ENCODE peak calls at places on chromosome X, in eight cellular contexts. E, N, U, W, Z, J, F and D are unnamed samples.

GRCh38 chrX:131792356-131792749 is 230.7 kb upstream of the STK26 start:
- DNase-seq in E (peak; percentile 63), N (no peak), U (peak; percentile 92), W (peak; percentile 96), Z (peak; percentile 93), J (no peak), F (peak; percentile 94), D (peak; percentile 91)

GRCh38 chrX:23904096-23904495 is 3.6 kb downstream of the APOO start:
- DNase-seq in E (no peak), N (peak; percentile 42), U (no peak), W (no peak), Z (no peak), J (no peak), F (no peak), D (no peak)

GRCh38 chrX:115330498-115331138 is 41.1 kb downstream of the LUZP4 start:
- DNase-seq in E (peak; percentile 67), N (peak; percentile 65), U (no peak), W (peak; percentile 71), Z (no peak), J (peak; percentile 70), F (peak; percentile 24), D (no peak)

GRCh38 chrX:134933911-134934310 is 56.9 kb upstream of the SMIM10 start:
- DNase-seq in E (no peak), N (peak; percentile 8), U (no peak), W (no peak), Z (no peak), J (no peak), F (no peak), D (no peak)

GRCh38 chrX:83510466-83511181 is 2.5 kb downstream of the POU3F4 start:
- DNase-seq in E (peak; percentile 10), N (no peak), U (no peak), W (no peak), Z (no peak), J (peak; percentile 3), F (no peak), D (no peak)

GRCh38 chrX:17854069-17854468 is 7.0 kb downstream of the RAI2 start:
- DNase-seq in E (no peak), N (no peak), U (no peak), W (no peak), Z (no peak), J (no peak), F (no peak), D (no peak)

GRCh38 chrX:69231903-69232302 is 66.7 kb upstream of the PJA1 start:
- DNase-seq in E (no peak), N (no peak), U (no peak), W (no peak), Z (no peak), J (no peak), F (no peak), D (no peak)

GRCh38 chrX:134396174-134396573 is 63.8 kb upstream of the HPRT1 start:
- DNase-seq in E (peak; percentile 38), N (peak; percentile 16), U (no peak), W (no peak), Z (no peak), J (peak; percentile 12), F (no peak), D (no peak)

GRCh38 chrX:129798888-129799287 is 19.1 kb downstream of the SASH3 start:
- DNase-seq in E (no peak), N (no peak), U (no peak), W (no peak), Z (no peak), J (no peak), F (no peak), D (no peak)

GRCh38 chrX:97119474-97120109 is 235.9 kb downstream of the RPA4 start:
- DNase-seq in E (no peak), N (no peak), U (no peak), W (no peak), Z (no peak), J (no peak), F (no peak), D (no peak)

GRCh38 chrX:274904-275475 is 6.2 kb upstream of the PLCXD1 start:
- DNase-seq in E (no peak), N (no peak), U (no peak), W (no peak), Z (peak; percentile 59), J (peak; percentile 86), F (no peak), D (peak; percentile 78)

GRCh38 chrX:10574663-10575062 is 45.7 kb downstream of the MID1 start:
- DNase-seq in E (no peak), N (peak; percentile 71), U (no peak), W (no peak), Z (no peak), J (no peak), F (no peak), D (no peak)

GRCh38 chrX:40734956-40735317 is 405 bp downstream of the MED14 start:
- DNase-seq in E (no peak), N (peak; percentile 25), U (no peak), W (peak; percentile 67), Z (no peak), J (peak; percentile 18), F (no peak), D (no peak)

GRCh38 chrX:54812306-54812705 is 4.8 kb downstream of the MAGED2 start:
- DNase-seq in E (no peak), N (no peak), U (no peak), W (no peak), Z (no peak), J (no peak), F (no peak), D (no peak)
- H3K36me3 ChIP-seq in E (peaks cover 60% of the 10 kb centered on the region), N (peaks cover 47% of the 10 kb centered on the region), U (peaks cover 55% of the 10 kb centered on the region), W (peaks cover 62% of the 10 kb centered on the region), Z (peaks cover 65% of the 10 kb centered on the region), J (peaks cover 3% of the 10 kb centered on the region), F (no peaks in the 10 kb centered on the region), D (peaks cover 36% of the 10 kb centered on the region)

DNA sequence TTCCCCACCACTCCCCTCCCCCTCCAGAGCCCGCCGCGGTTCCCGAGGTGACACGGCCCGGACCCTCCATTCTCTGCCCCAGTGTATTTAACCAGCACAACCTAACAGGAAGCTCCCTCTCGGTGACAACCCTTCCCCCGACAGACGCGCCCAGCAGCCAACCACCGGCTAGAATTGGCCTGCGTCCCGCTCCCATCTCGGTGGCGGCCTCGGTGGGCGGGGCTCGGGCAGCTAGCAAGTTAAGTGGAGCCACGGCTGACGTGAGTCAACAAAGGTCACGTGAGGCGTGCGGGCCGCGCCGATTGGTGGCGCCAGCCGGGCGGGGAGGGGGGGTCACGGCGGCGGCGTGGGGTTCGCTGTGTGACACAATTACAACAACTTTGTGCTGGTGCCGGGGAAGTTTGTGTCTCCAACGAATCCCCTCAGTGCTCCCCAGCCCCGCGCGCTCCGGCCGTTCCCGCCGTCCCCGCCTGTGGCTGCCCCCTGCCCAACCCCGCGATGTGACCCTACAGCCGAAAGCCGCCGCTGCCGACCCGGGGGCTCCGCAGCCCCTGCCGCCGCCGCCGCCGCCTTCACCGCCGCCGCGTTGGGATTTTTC is at the start of gene KDM6A:
- DNase-seq in E (peak; percentile 98), N (peak; percentile 96), U (peak; percentile 99), W (peak; percentile 100), Z (peak; percentile 100), J (peak; percentile 94), F (peak; percentile 99), D (peak; percentile 100)
- TF ChIP-seq POLR2AphosphoS5 in E (peak; percentile 66), N (peak; percentile 33), U (no peak), W (peak; percentile 91), Z (peak; percentile 78), J (peak; percentile 39), F (peak; percentile 84), D (peak; percentile 95)

GRCh38 chrX:153966283-153966688 is 5.3 kb downstream of the HCFC1 start:
- DNase-seq in E (no peak), N (no peak), U (no peak), W (peak; percentile 80), Z (peak; percentile 60), J (no peak), F (no peak), D (no peak)
- H3K27ac ChIP-seq in E (no peak overlapping the region), N (no peak overlapping the region), U (no peak overlapping the region), W (peak overlapping the region; percentile 49), Z (no peak overlapping the region), J (no peak overlapping the region), F (no peak overlapping the region), D (peak overlapping the region; percentile 78)

GRCh38 chrX:100829730-100830129 is 9.5 kb downstream of the CSTF2 start:
- DNase-seq in E (no peak), N (peak; percentile 28), U (no peak), W (no peak), Z (no peak), J (no peak), F (no peak), D (no peak)

GRCh38 chrX:100830143-100830542 is 10.0 kb downstream of the CSTF2 start:
- DNase-seq in E (no peak), N (no peak), U (no peak), W (no peak), Z (no peak), J (no peak), F (no peak), D (no peak)

GRCh38 chrX:100831219-100831946 is 11.2 kb downstream of the CSTF2 start:
- DNase-seq in E (no peak), N (no peak), U (no peak), W (no peak), Z (no peak), J (no peak), F (no peak), D (no peak)

GRCh38 chrX:100830547-100830946 is 10.4 kb downstream of the CSTF2 start:
- DNase-seq in E (no peak), N (no peak), U (no peak), W (no peak), Z (no peak), J (no peak), F (no peak), D (no peak)
- H3K36me3 ChIP-seq in E (peaks cover 72% of the 10 kb centered on the region), N (peaks cover 4% of the 10 kb centered on the region), U (peaks cover 37% of the 10 kb centered on the region), W (peaks cover 45% of the 10 kb centered on the region), Z (peaks cover 85% of the 10 kb centered on the region), J (peaks cover 25% of the 10 kb centered on the region), F (no peaks in the 10 kb centered on the region), D (peaks cover 93% of the 10 kb centered on the region)

GRCh38 chrX:132957211-132958085 is 981 bp downstream of the HS6ST2 start:
- DNase-seq in E (peak; percentile 76), N (peak; percentile 6), U (no peak), W (no peak), Z (no peak), J (peak; percentile 56), F (no peak), D (peak; percentile 66)
- TF ChIP-seq POLR2AphosphoS5 in E (no peak), N (no peak), U (no peak), W (no peak), Z (no peak), J (no peak), F (no peak), D (no peak)

GRCh38 chrX:16239211-16239610 is 71.9 kb downstream of the MAGEB17 start:
- DNase-seq in E (no peak), N (no peak), U (no peak), W (no peak), Z (no peak), J (no peak), F (no peak), D (no peak)
- H3K27ac ChIP-seq in E (peak overlapping the region; percentile 24), N (no peak overlapping the region), U (no peak overlapping the region), W (no peak overlapping the region), Z (no peak overlapping the region), J (no peak overlapping the region), F (no peak overlapping the region), D (no peak overlapping the region)